ENCODE peak calls at places on chromosomes 13 and 19, in eight cellular contexts. One of them, this sample, is unnamed.

GRCh38 chr19:35757231-35757748 is 461 bp upstream of the HSPB6 start:
- DNase-seq in left cardiac atrium: peak
- DNase-seq in omental fat pad: peak
- DNase-seq in uterus: peak
- DNase-seq in left colon: peak
- DNase-seq in body of pancreas: peak
- DNase-seq in T-helper 2 cell: no peak
- DNase-seq in activated naive CD4-positive, alpha-beta T cell treated with anti-CD3 and anti-CD28 coated beads, Interleukin-2, amount 10 ng/mL, durations not matched to agents 7 days and 5 days: peak
- DNase-seq in this sample: peak

GRCh38 chr13:110319774-110320509 is 12.9 kb downstream of the COL4A2 start:
- DNase-seq in left cardiac atrium: no peak
- DNase-seq in omental fat pad: no peak
- DNase-seq in uterus: no peak
- DNase-seq in left colon: no peak
- DNase-seq in body of pancreas: peak
- DNase-seq in T-helper 2 cell: no peak
- DNase-seq in activated naive CD4-positive, alpha-beta T cell treated with anti-CD3 and anti-CD28 coated beads, Interleukin-2, amount 10 ng/mL, durations not matched to agents 7 days and 5 days: peak
- DNase-seq in this sample: peak

GRCh38 chr13:97276862-97277269 is 54.7 kb downstream of the MBNL2 start:
- DNase-seq in left cardiac atrium: no peak
- DNase-seq in omental fat pad: no peak
- DNase-seq in uterus: no peak
- DNase-seq in left colon: no peak
- DNase-seq in body of pancreas: no peak
- DNase-seq in T-helper 2 cell: no peak
- DNase-seq in activated naive CD4-positive, alpha-beta T cell treated with anti-CD3 and anti-CD28 coated beads, Interleukin-2, amount 10 ng/mL, durations not matched to agents 7 days and 5 days: no peak
- DNase-seq in this sample: no peak

GRCh38 chr19:35220315-35220921 is 8.1 kb downstream of the FAM187B start:
- DNase-seq in left cardiac atrium: no peak
- DNase-seq in omental fat pad: no peak
- DNase-seq in uterus: no peak
- DNase-seq in left colon: no peak
- DNase-seq in body of pancreas: no peak
- DNase-seq in T-helper 2 cell: no peak
- DNase-seq in activated naive CD4-positive, alpha-beta T cell treated with anti-CD3 and anti-CD28 coated beads, Interleukin-2, amount 10 ng/mL, durations not matched to agents 7 days and 5 days: no peak
- DNase-seq in this sample: peak

GRCh38 chr13:79988573-79988972 is 352.4 kb downstream of the SPRY2 start:
- DNase-seq in left cardiac atrium: no peak
- DNase-seq in omental fat pad: no peak
- DNase-seq in uterus: no peak
- DNase-seq in left colon: peak
- DNase-seq in body of pancreas: no peak
- DNase-seq in T-helper 2 cell: no peak
- DNase-seq in activated naive CD4-positive, alpha-beta T cell treated with anti-CD3 and anti-CD28 coated beads, Interleukin-2, amount 10 ng/mL, durations not matched to agents 7 days and 5 days: no peak
- DNase-seq in this sample: no peak

GRCh38 chr13:35349052-35349451 is 127.4 kb downstream of the MAB21L1 start:
- DNase-seq in left cardiac atrium: no peak
- DNase-seq in omental fat pad: no peak
- DNase-seq in uterus: no peak
- DNase-seq in left colon: no peak
- DNase-seq in body of pancreas: no peak
- DNase-seq in T-helper 2 cell: no peak
- DNase-seq in activated naive CD4-positive, alpha-beta T cell treated with anti-CD3 and anti-CD28 coated beads, Interleukin-2, amount 10 ng/mL, durations not matched to agents 7 days and 5 days: no peak
- DNase-seq in this sample: no peak

GRCh38 chr19:51091126-51091525 is 8.4 kb upstream of the KLK14 start:
- DNase-seq in left cardiac atrium: no peak
- DNase-seq in omental fat pad: no peak
- DNase-seq in uterus: no peak
- DNase-seq in left colon: no peak
- DNase-seq in body of pancreas: no peak
- DNase-seq in T-helper 2 cell: no peak
- DNase-seq in activated naive CD4-positive, alpha-beta T cell treated with anti-CD3 and anti-CD28 coated beads, Interleukin-2, amount 10 ng/mL, durations not matched to agents 7 days and 5 days: no peak
- DNase-seq in this sample: peak

GRCh38 chr19:39539165-39539518 is 819 bp downstream of the EID2 start:
- DNase-seq in left cardiac atrium: no peak
- DNase-seq in omental fat pad: no peak
- DNase-seq in uterus: no peak
- DNase-seq in left colon: no peak
- DNase-seq in body of pancreas: no peak
- DNase-seq in T-helper 2 cell: no peak
- DNase-seq in activated naive CD4-positive, alpha-beta T cell treated with anti-CD3 and anti-CD28 coated beads, Interleukin-2, amount 10 ng/mL, durations not matched to agents 7 days and 5 days: no peak
- DNase-seq in this sample: peak

GRCh38 chr13:114110091-114110829 is 22.2 kb downstream of the RASA3 start:
- DNase-seq in left cardiac atrium: peak
- DNase-seq in omental fat pad: peak
- DNase-seq in uterus: peak
- DNase-seq in left colon: peak
- DNase-seq in body of pancreas: peak
- DNase-seq in T-helper 2 cell: peak
- DNase-seq in activated naive CD4-positive, alpha-beta T cell treated with anti-CD3 and anti-CD28 coated beads, Interleukin-2, amount 10 ng/mL, durations not matched to agents 7 days and 5 days: peak
- DNase-seq in this sample: peak

GRCh38 chr19:21321996-21322395 is 7.2 kb downstream of the ZNF708 start:
- DNase-seq in left cardiac atrium: no peak
- DNase-seq in omental fat pad: no peak
- DNase-seq in uterus: no peak
- DNase-seq in left colon: no peak
- DNase-seq in body of pancreas: no peak
- DNase-seq in T-helper 2 cell: no peak
- DNase-seq in activated naive CD4-positive, alpha-beta T cell treated with anti-CD3 and anti-CD28 coated beads, Interleukin-2, amount 10 ng/mL, durations not matched to agents 7 days and 5 days: no peak
- DNase-seq in this sample: no peak

GRCh38 chr19:29379257-29379986 is 146.4 kb upstream of the VSTM2B start:
- DNase-seq in left cardiac atrium: no peak
- DNase-seq in omental fat pad: no peak
- DNase-seq in uterus: no peak
- DNase-seq in left colon: peak
- DNase-seq in body of pancreas: no peak
- DNase-seq in T-helper 2 cell: no peak
- DNase-seq in activated naive CD4-positive, alpha-beta T cell treated with anti-CD3 and anti-CD28 coated beads, Interleukin-2, amount 10 ng/mL, durations not matched to agents 7 days and 5 days: no peak
- DNase-seq in this sample: peak

GRCh38 chr13:110428281-110428680 is 121.2 kb downstream of the COL4A2 start:
- DNase-seq in left cardiac atrium: no peak
- DNase-seq in omental fat pad: no peak
- DNase-seq in uterus: no peak
- DNase-seq in left colon: no peak
- DNase-seq in body of pancreas: no peak
- DNase-seq in T-helper 2 cell: no peak
- DNase-seq in activated naive CD4-positive, alpha-beta T cell treated with anti-CD3 and anti-CD28 coated beads, Interleukin-2, amount 10 ng/mL, durations not matched to agents 7 days and 5 days: no peak
- DNase-seq in this sample: no peak

GRCh38 chr13:73304442-73304841 is 245.6 kb downstream of the KLF5 start:
- DNase-seq in left cardiac atrium: no peak
- DNase-seq in omental fat pad: no peak
- DNase-seq in uterus: no peak
- DNase-seq in left colon: no peak
- DNase-seq in body of pancreas: no peak
- DNase-seq in T-helper 2 cell: no peak
- DNase-seq in activated naive CD4-positive, alpha-beta T cell treated with anti-CD3 and anti-CD28 coated beads, Interleukin-2, amount 10 ng/mL, durations not matched to agents 7 days and 5 days: no peak
- DNase-seq in this sample: no peak

GRCh38 chr13:73984949-73985691 is 149.1 kb downstream of the KLF12 start:
- DNase-seq in left cardiac atrium: peak
- DNase-seq in omental fat pad: no peak
- DNase-seq in uterus: no peak
- DNase-seq in left colon: no peak
- DNase-seq in body of pancreas: no peak
- DNase-seq in T-helper 2 cell: peak
- DNase-seq in activated naive CD4-positive, alpha-beta T cell treated with anti-CD3 and anti-CD28 coated beads, Interleukin-2, amount 10 ng/mL, durations not matched to agents 7 days and 5 days: peak
- DNase-seq in this sample: no peak

GRCh38 chr13:32838985-32839384 is 177.2 kb upstream of the KL start:
- DNase-seq in left cardiac atrium: no peak
- DNase-seq in omental fat pad: no peak
- DNase-seq in uterus: no peak
- DNase-seq in left colon: no peak
- DNase-seq in body of pancreas: peak
- DNase-seq in T-helper 2 cell: no peak
- DNase-seq in activated naive CD4-positive, alpha-beta T cell treated with anti-CD3 and anti-CD28 coated beads, Interleukin-2, amount 10 ng/mL, durations not matched to agents 7 days and 5 days: peak
- DNase-seq in this sample: no peak

GRCh38 chr13:99439048-99439447 is 62.2 kb upstream of the TM9SF2 start:
- DNase-seq in left cardiac atrium: no peak
- DNase-seq in omental fat pad: no peak
- DNase-seq in uterus: no peak
- DNase-seq in left colon: no peak
- DNase-seq in body of pancreas: no peak
- DNase-seq in T-helper 2 cell: no peak
- DNase-seq in activated naive CD4-positive, alpha-beta T cell treated with anti-CD3 and anti-CD28 coated beads, Interleukin-2, amount 10 ng/mL, durations not matched to agents 7 days and 5 days: no peak
- DNase-seq in this sample: no peak

GRCh38 chr13:99960663-99961440 is 10.7 kb downstream of the ZIC5 start:
- DNase-seq in left cardiac atrium: no peak
- DNase-seq in omental fat pad: no peak
- DNase-seq in uterus: no peak
- DNase-seq in left colon: no peak
- DNase-seq in body of pancreas: no peak
- DNase-seq in T-helper 2 cell: no peak
- DNase-seq in activated naive CD4-positive, alpha-beta T cell treated with anti-CD3 and anti-CD28 coated beads, Interleukin-2, amount 10 ng/mL, durations not matched to agents 7 days and 5 days: no peak
- DNase-seq in this sample: peak

GRCh38 chr13:97567510-97568243 is 133.7 kb downstream of the RAP2A start:
- DNase-seq in left cardiac atrium: no peak
- DNase-seq in omental fat pad: no peak
- DNase-seq in uterus: no peak
- DNase-seq in left colon: peak
- DNase-seq in body of pancreas: peak
- DNase-seq in T-helper 2 cell: no peak
- DNase-seq in activated naive CD4-positive, alpha-beta T cell treated with anti-CD3 and anti-CD28 coated beads, Interleukin-2, amount 10 ng/mL, durations not matched to agents 7 days and 5 days: no peak
- DNase-seq in this sample: no peak

GRCh38 chr13:25276748-25277147 is 10.5 kb downstream of the MTMR6 start:
- DNase-seq in left cardiac atrium: no peak
- DNase-seq in omental fat pad: no peak
- DNase-seq in uterus: no peak
- DNase-seq in left colon: no peak
- DNase-seq in body of pancreas: no peak
- DNase-seq in T-helper 2 cell: no peak
- DNase-seq in activated naive CD4-positive, alpha-beta T cell treated with anti-CD3 and anti-CD28 coated beads, Interleukin-2, amount 10 ng/mL, durations not matched to agents 7 days and 5 days: no peak
- DNase-seq in this sample: no peak

GRCh38 chr19:3360494-3361383 is 5.6 kb upstream of the NFIC start:
- DNase-seq in left cardiac atrium: peak
- DNase-seq in omental fat pad: no peak
- DNase-seq in uterus: peak
- DNase-seq in left colon: no peak
- DNase-seq in body of pancreas: peak
- DNase-seq in T-helper 2 cell: peak
- DNase-seq in activated naive CD4-positive, alpha-beta T cell treated with anti-CD3 and anti-CD28 coated beads, Interleukin-2, amount 10 ng/mL, durations not matched to agents 7 days and 5 days: peak
- DNase-seq in this sample: peak

GRCh38 chr19:41154060-41154459 is 39.0 kb upstream of the CYP2S1 start:
- DNase-seq in left cardiac atrium: no peak
- DNase-seq in omental fat pad: no peak
- DNase-seq in uterus: no peak
- DNase-seq in left colon: no peak
- DNase-seq in body of pancreas: no peak
- DNase-seq in T-helper 2 cell: no peak
- DNase-seq in activated naive CD4-positive, alpha-beta T cell treated with anti-CD3 and anti-CD28 coated beads, Interleukin-2, amount 10 ng/mL, durations not matched to agents 7 days and 5 days: no peak
- DNase-seq in this sample: no peak

GRCh38 chr19:32469796-32470195 is 64.2 kb downstream of the DPY19L3 start:
- DNase-seq in left cardiac atrium: no peak
- DNase-seq in omental fat pad: no peak
- DNase-seq in uterus: no peak
- DNase-seq in left colon: no peak
- DNase-seq in body of pancreas: no peak
- DNase-seq in T-helper 2 cell: no peak
- DNase-seq in activated naive CD4-positive, alpha-beta T cell treated with anti-CD3 and anti-CD28 coated beads, Interleukin-2, amount 10 ng/mL, durations not matched to agents 7 days and 5 days: no peak
- DNase-seq in this sample: no peak

GRCh38 chr19:56692496-56692895 is 20.9 kb upstream of the ZNF835 start:
- DNase-seq in left cardiac atrium: no peak
- DNase-seq in omental fat pad: no peak
- DNase-seq in uterus: no peak
- DNase-seq in left colon: no peak
- DNase-seq in body of pancreas: peak
- DNase-seq in T-helper 2 cell: no peak
- DNase-seq in activated naive CD4-positive, alpha-beta T cell treated with anti-CD3 and anti-CD28 coated beads, Interleukin-2, amount 10 ng/mL, durations not matched to agents 7 days and 5 days: no peak
- DNase-seq in this sample: no peak

GRCh38 chr13:41059896-41060722 is 1.2 kb upstream of the WBP4 start:
- DNase-seq in left cardiac atrium: peak
- DNase-seq in omental fat pad: peak
- DNase-seq in uterus: peak
- DNase-seq in left colon: peak
- DNase-seq in body of pancreas: peak
- DNase-seq in T-helper 2 cell: peak
- DNase-seq in activated naive CD4-positive, alpha-beta T cell treated with anti-CD3 and anti-CD28 coated beads, Interleukin-2, amount 10 ng/mL, durations not matched to agents 7 days and 5 days: peak
- DNase-seq in this sample: peak

GRCh38 chr13:85277753-85278152 is 521.5 kb downstream of the SLITRK6 start:
- DNase-seq in left cardiac atrium: no peak
- DNase-seq in omental fat pad: no peak
- DNase-seq in uterus: no peak
- DNase-seq in left colon: no peak
- DNase-seq in body of pancreas: no peak
- DNase-seq in T-helper 2 cell: no peak
- DNase-seq in activated naive CD4-positive, alpha-beta T cell treated with anti-CD3 and anti-CD28 coated beads, Interleukin-2, amount 10 ng/mL, durations not matched to agents 7 days and 5 days: no peak
- DNase-seq in this sample: no peak

GRCh38 chr19:39514840-39515550 is at the start of gene SELENOV:
- DNase-seq in left cardiac atrium: no peak
- DNase-seq in omental fat pad: no peak
- DNase-seq in uterus: no peak
- DNase-seq in left colon: no peak
- DNase-seq in body of pancreas: no peak
- DNase-seq in T-helper 2 cell: no peak
- DNase-seq in activated naive CD4-positive, alpha-beta T cell treated with anti-CD3 and anti-CD28 coated beads, Interleukin-2, amount 10 ng/mL, durations not matched to agents 7 days and 5 days: peak
- DNase-seq in this sample: peak

GRCh38 chr19:1922803-1923202 is 17.6 kb downstream of the ADAT3 start:
- DNase-seq in left cardiac atrium: no peak
- DNase-seq in omental fat pad: no peak
- DNase-seq in uterus: no peak
- DNase-seq in left colon: no peak
- DNase-seq in body of pancreas: no peak
- DNase-seq in T-helper 2 cell: no peak
- DNase-seq in activated naive CD4-positive, alpha-beta T cell treated with anti-CD3 and anti-CD28 coated beads, Interleukin-2, amount 10 ng/mL, durations not matched to agents 7 days and 5 days: no peak
- DNase-seq in this sample: no peak

GRCh38 chr19:1150333-1151036 is 23.6 kb downstream of the SBNO2 start:
- DNase-seq in left cardiac atrium: no peak
- DNase-seq in omental fat pad: no peak
- DNase-seq in uterus: no peak
- DNase-seq in left colon: no peak
- DNase-seq in body of pancreas: no peak
- DNase-seq in T-helper 2 cell: no peak
- DNase-seq in activated naive CD4-positive, alpha-beta T cell treated with anti-CD3 and anti-CD28 coated beads, Interleukin-2, amount 10 ng/mL, durations not matched to agents 7 days and 5 days: no peak
- DNase-seq in this sample: no peak

GRCh38 chr19:51441410-51442390 is 16.6 kb downstream of the SIGLEC8 start:
- DNase-seq in left cardiac atrium: no peak
- DNase-seq in omental fat pad: no peak
- DNase-seq in uterus: no peak
- DNase-seq in left colon: no peak
- DNase-seq in body of pancreas: no peak
- DNase-seq in T-helper 2 cell: peak
- DNase-seq in activated naive CD4-positive, alpha-beta T cell treated with anti-CD3 and anti-CD28 coated beads, Interleukin-2, amount 10 ng/mL, durations not matched to agents 7 days and 5 days: peak
- DNase-seq in this sample: no peak

GRCh38 chr13:59790626-59791025 is 373.1 kb downstream of the DIAPH3 start:
- DNase-seq in left cardiac atrium: no peak
- DNase-seq in omental fat pad: no peak
- DNase-seq in uterus: no peak
- DNase-seq in left colon: no peak
- DNase-seq in body of pancreas: no peak
- DNase-seq in T-helper 2 cell: no peak
- DNase-seq in activated naive CD4-positive, alpha-beta T cell treated with anti-CD3 and anti-CD28 coated beads, Interleukin-2, amount 10 ng/mL, durations not matched to agents 7 days and 5 days: no peak
- DNase-seq in this sample: no peak

GRCh38 chr13:37621811-37622361 is 23.3 kb upstream of the POSTN start:
- DNase-seq in left cardiac atrium: no peak
- DNase-seq in omental fat pad: peak
- DNase-seq in uterus: peak
- DNase-seq in left colon: no peak
- DNase-seq in body of pancreas: peak
- DNase-seq in T-helper 2 cell: no peak
- DNase-seq in activated naive CD4-positive, alpha-beta T cell treated with anti-CD3 and anti-CD28 coated beads, Interleukin-2, amount 10 ng/mL, durations not matched to agents 7 days and 5 days: no peak
- DNase-seq in this sample: no peak

GRCh38 chr19:2270157-2270571 is 11.8 kb downstream of the PEAK3 start:
- DNase-seq in left cardiac atrium: peak
- DNase-seq in omental fat pad: peak
- DNase-seq in uterus: peak
- DNase-seq in left colon: peak
- DNase-seq in body of pancreas: peak
- DNase-seq in T-helper 2 cell: no peak
- DNase-seq in activated naive CD4-positive, alpha-beta T cell treated with anti-CD3 and anti-CD28 coated beads, Interleukin-2, amount 10 ng/mL, durations not matched to agents 7 days and 5 days: peak
- DNase-seq in this sample: peak

GRCh38 chr19:38512277-38512676 is 78.8 kb downstream of the RYR1 start:
- DNase-seq in left cardiac atrium: no peak
- DNase-seq in omental fat pad: no peak
- DNase-seq in uterus: no peak
- DNase-seq in left colon: no peak
- DNase-seq in body of pancreas: no peak
- DNase-seq in T-helper 2 cell: no peak
- DNase-seq in activated naive CD4-positive, alpha-beta T cell treated with anti-CD3 and anti-CD28 coated beads, Interleukin-2, amount 10 ng/mL, durations not matched to agents 7 days and 5 days: no peak
- DNase-seq in this sample: no peak

GRCh38 chr19:48569814-48570213 is 17.8 kb downstream of the SULT2B1 start:
- DNase-seq in left cardiac atrium: no peak
- DNase-seq in omental fat pad: no peak
- DNase-seq in uterus: no peak
- DNase-seq in left colon: no peak
- DNase-seq in body of pancreas: no peak
- DNase-seq in T-helper 2 cell: no peak
- DNase-seq in activated naive CD4-positive, alpha-beta T cell treated with anti-CD3 and anti-CD28 coated beads, Interleukin-2, amount 10 ng/mL, durations not matched to agents 7 days and 5 days: no peak
- DNase-seq in this sample: peak

This sample was measured in H7.